ENCODE peak calls at places on chromosomes 3 and 15, in eight cellular contexts. One of them, this sample, is unnamed.

GRCh38 chr15:31365655-31366127 is 39.1 kb downstream of the KLF13 start:
- DNase-seq in GM12864: peak
- DNase-seq in fibroblast of lung: peak
- DNase-seq in A549: no peak
- DNase-seq in CD8-positive, alpha-beta T cell: peak
- DNase-seq in psoas muscle: peak
- DNase-seq in cardiac muscle cell: peak
- DNase-seq in right lobe of liver: peak
- DNase-seq in this sample: peak

GRCh38 chr3:41000471-41000870 is 198.8 kb upstream of the CTNNB1 start:
- DNase-seq in GM12864: no peak
- DNase-seq in fibroblast of lung: no peak
- DNase-seq in A549: no peak
- DNase-seq in CD8-positive, alpha-beta T cell: no peak
- DNase-seq in psoas muscle: no peak
- DNase-seq in cardiac muscle cell: peak
- DNase-seq in right lobe of liver: no peak
- DNase-seq in this sample: peak

GRCh38 chr3:125150525-125151436 is 61.8 kb downstream of the SLC12A8 start:
- DNase-seq in GM12864: no peak
- DNase-seq in fibroblast of lung: peak
- DNase-seq in A549: peak
- DNase-seq in CD8-positive, alpha-beta T cell: peak
- DNase-seq in psoas muscle: no peak
- DNase-seq in cardiac muscle cell: peak
- DNase-seq in right lobe of liver: no peak
- DNase-seq in this sample: no peak

GRCh38 chr3:36373084-36373483 is 7.2 kb upstream of the STAC start:
- DNase-seq in GM12864: no peak
- DNase-seq in fibroblast of lung: peak
- DNase-seq in A549: no peak
- DNase-seq in CD8-positive, alpha-beta T cell: no peak
- DNase-seq in psoas muscle: no peak
- DNase-seq in cardiac muscle cell: peak
- DNase-seq in right lobe of liver: no peak
- DNase-seq in this sample: peak

GRCh38 chr3:40292637-40293036 is 16.9 kb upstream of the EIF1B start:
- DNase-seq in GM12864: no peak
- DNase-seq in fibroblast of lung: no peak
- DNase-seq in A549: no peak
- DNase-seq in CD8-positive, alpha-beta T cell: no peak
- DNase-seq in psoas muscle: no peak
- DNase-seq in cardiac muscle cell: no peak
- DNase-seq in right lobe of liver: no peak
- DNase-seq in this sample: no peak

GRCh38 chr15:56038015-56038414 is 44.6 kb upstream of the NEDD4 start:
- DNase-seq in GM12864: no peak
- DNase-seq in fibroblast of lung: peak
- DNase-seq in A549: no peak
- DNase-seq in CD8-positive, alpha-beta T cell: no peak
- DNase-seq in psoas muscle: no peak
- DNase-seq in cardiac muscle cell: peak
- DNase-seq in right lobe of liver: no peak
- DNase-seq in this sample: peak

GRCh38 chr15:99424978-99425665 is 140.7 kb upstream of the MEF2A start:
- DNase-seq in GM12864: peak
- DNase-seq in fibroblast of lung: peak
- DNase-seq in A549: no peak
- DNase-seq in CD8-positive, alpha-beta T cell: peak
- DNase-seq in psoas muscle: peak
- DNase-seq in cardiac muscle cell: peak
- DNase-seq in right lobe of liver: peak
- DNase-seq in this sample: peak

GRCh38 chr15:95669146-95669922 is 661.2 kb upstream of the NR2F2 start:
- DNase-seq in GM12864: no peak
- DNase-seq in fibroblast of lung: no peak
- DNase-seq in A549: no peak
- DNase-seq in CD8-positive, alpha-beta T cell: no peak
- DNase-seq in psoas muscle: no peak
- DNase-seq in cardiac muscle cell: peak
- DNase-seq in right lobe of liver: peak
- DNase-seq in this sample: peak

GRCh38 chr3:5073374-5074085 is 48.6 kb upstream of the ARL8B start:
- DNase-seq in GM12864: no peak
- DNase-seq in fibroblast of lung: no peak
- DNase-seq in A549: no peak
- DNase-seq in CD8-positive, alpha-beta T cell: no peak
- DNase-seq in psoas muscle: no peak
- DNase-seq in cardiac muscle cell: no peak
- DNase-seq in right lobe of liver: no peak
- DNase-seq in this sample: no peak

GRCh38 chr3:178456942-178457341 is 79.3 kb upstream of the KCNMB2 start:
- DNase-seq in GM12864: no peak
- DNase-seq in fibroblast of lung: no peak
- DNase-seq in A549: no peak
- DNase-seq in CD8-positive, alpha-beta T cell: no peak
- DNase-seq in psoas muscle: no peak
- DNase-seq in cardiac muscle cell: no peak
- DNase-seq in right lobe of liver: no peak
- DNase-seq in this sample: no peak

GRCh38 chr3:129424185-129424841 is 4.1 kb downstream of the EFCAB12 start:
- DNase-seq in GM12864: peak
- DNase-seq in fibroblast of lung: no peak
- DNase-seq in A549: peak
- DNase-seq in CD8-positive, alpha-beta T cell: no peak
- DNase-seq in psoas muscle: no peak
- DNase-seq in cardiac muscle cell: peak
- DNase-seq in right lobe of liver: no peak
- DNase-seq in this sample: no peak

GRCh38 chr3:133367956-133368355 is 31.9 kb upstream of the BFSP2 start:
- DNase-seq in GM12864: no peak
- DNase-seq in fibroblast of lung: no peak
- DNase-seq in A549: no peak
- DNase-seq in CD8-positive, alpha-beta T cell: no peak
- DNase-seq in psoas muscle: no peak
- DNase-seq in cardiac muscle cell: no peak
- DNase-seq in right lobe of liver: no peak
- DNase-seq in this sample: no peak

DNA sequence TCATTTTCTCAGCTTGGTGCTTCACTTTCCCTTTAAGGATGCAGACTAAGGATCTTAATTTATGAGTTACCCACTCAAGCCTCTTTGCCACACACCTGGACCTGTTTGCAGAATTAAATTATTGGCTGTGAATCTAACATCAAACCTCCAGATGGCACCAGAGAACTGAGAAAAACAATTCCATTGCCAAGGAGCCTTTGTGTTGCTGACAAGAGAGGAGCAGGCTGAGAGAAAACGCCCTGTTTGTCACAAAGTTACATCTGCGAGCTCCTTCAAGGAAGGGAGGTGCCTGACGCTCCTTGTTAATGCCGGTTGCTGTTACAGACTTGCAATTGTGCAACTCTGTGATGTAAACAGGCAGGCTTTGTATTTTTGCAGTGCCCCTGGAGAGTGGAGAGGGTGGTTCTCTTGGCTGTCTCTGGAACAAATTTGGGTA is 36.3 kb upstream of the TMC3 start:
- DNase-seq in GM12864: no peak
- DNase-seq in fibroblast of lung: peak
- DNase-seq in A549: peak
- DNase-seq in CD8-positive, alpha-beta T cell: no peak
- DNase-seq in psoas muscle: peak
- DNase-seq in cardiac muscle cell: peak
- DNase-seq in right lobe of liver: no peak
- DNase-seq in this sample: peak
- TF ChIP-seq CTCF in GM12864: peak
- TF ChIP-seq CTCF in fibroblast of lung: peak
- TF ChIP-seq CTCF in A549: peak
- TF ChIP-seq CTCF in CD8-positive, alpha-beta T cell: peak
- TF ChIP-seq CTCF in psoas muscle: peak
- TF ChIP-seq CTCF in cardiac muscle cell: peak
- TF ChIP-seq CTCF in right lobe of liver: peak
- TF ChIP-seq CTCF in this sample: peak

GRCh38 chr15:28920781-28921331 is 35.1 kb downstream of the APBA2 start:
- DNase-seq in GM12864: no peak
- DNase-seq in fibroblast of lung: no peak
- DNase-seq in A549: no peak
- DNase-seq in CD8-positive, alpha-beta T cell: no peak
- DNase-seq in psoas muscle: no peak
- DNase-seq in cardiac muscle cell: no peak
- DNase-seq in right lobe of liver: no peak
- DNase-seq in this sample: no peak

GRCh38 chr15:28918141-28918983 is 32.6 kb downstream of the APBA2 start:
- DNase-seq in GM12864: no peak
- DNase-seq in fibroblast of lung: no peak
- DNase-seq in A549: peak
- DNase-seq in CD8-positive, alpha-beta T cell: no peak
- DNase-seq in psoas muscle: no peak
- DNase-seq in cardiac muscle cell: peak
- DNase-seq in right lobe of liver: no peak
- DNase-seq in this sample: no peak

GRCh38 chr15:28919201-28919627 is 33.4 kb downstream of the APBA2 start:
- DNase-seq in GM12864: no peak
- DNase-seq in fibroblast of lung: no peak
- DNase-seq in A549: peak
- DNase-seq in CD8-positive, alpha-beta T cell: peak
- DNase-seq in psoas muscle: no peak
- DNase-seq in cardiac muscle cell: no peak
- DNase-seq in right lobe of liver: no peak
- DNase-seq in this sample: no peak

GRCh38 chr15:28921336-28921735 is 35.6 kb downstream of the APBA2 start:
- DNase-seq in GM12864: no peak
- DNase-seq in fibroblast of lung: no peak
- DNase-seq in A549: no peak
- DNase-seq in CD8-positive, alpha-beta T cell: no peak
- DNase-seq in psoas muscle: no peak
- DNase-seq in cardiac muscle cell: no peak
- DNase-seq in right lobe of liver: no peak
- DNase-seq in this sample: no peak

DNA sequence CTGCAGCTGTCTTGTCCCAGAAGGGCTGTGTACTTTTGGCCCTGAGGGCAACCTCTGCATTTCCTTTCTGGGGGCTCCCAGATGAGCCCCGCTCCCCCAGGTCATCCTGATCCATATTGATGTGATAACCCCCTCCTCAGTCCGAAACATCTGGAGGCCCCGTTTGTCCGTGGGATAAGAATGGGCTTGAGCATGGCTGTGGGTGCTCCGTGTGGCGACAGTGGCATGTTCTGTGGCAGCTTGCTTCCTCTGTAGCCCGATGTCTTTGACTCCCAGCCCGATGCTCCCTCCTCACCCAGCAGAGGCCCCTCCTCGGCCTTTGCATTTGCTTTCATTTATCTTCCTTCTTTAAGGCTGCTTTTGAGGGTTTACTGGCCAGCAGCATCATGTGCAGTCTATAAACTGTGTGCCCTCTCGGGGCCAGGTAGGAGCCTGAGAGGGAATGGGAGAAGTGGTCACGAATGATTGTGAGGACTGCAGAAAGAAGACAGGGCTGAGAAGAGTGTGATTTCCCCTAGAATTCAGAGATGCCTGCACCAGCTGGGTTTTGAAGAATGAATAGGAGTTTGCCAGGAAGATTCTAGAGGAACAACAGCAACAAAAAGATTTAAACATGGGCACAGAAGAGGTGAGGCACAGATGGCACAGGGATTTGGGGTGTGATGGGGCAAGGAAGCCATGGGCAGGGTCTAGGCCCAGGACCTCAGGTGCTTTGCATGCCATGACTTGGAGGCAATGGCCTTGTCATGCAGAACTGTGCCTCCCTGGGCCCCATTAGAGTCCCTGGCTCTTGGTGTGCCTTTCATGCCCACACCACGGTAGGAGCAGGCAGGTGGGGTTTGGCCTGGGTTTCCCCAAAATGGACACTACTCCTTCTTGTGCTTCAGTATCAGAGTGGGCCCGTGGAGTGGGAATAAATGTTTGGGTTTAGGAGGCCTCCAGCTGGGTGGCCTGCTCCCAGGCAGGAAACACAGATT is 34.2 kb downstream of the APBA2 start:
- DNase-seq in GM12864: no peak
- DNase-seq in fibroblast of lung: no peak
- DNase-seq in A549: no peak
- DNase-seq in CD8-positive, alpha-beta T cell: no peak
- DNase-seq in psoas muscle: no peak
- DNase-seq in cardiac muscle cell: no peak
- DNase-seq in right lobe of liver: no peak
- DNase-seq in this sample: no peak
- H3K4me3 ChIP-seq in GM12864: no peak
- H3K4me3 ChIP-seq in fibroblast of lung: no peak
- H3K4me3 ChIP-seq in A549: peak
- H3K4me3 ChIP-seq in CD8-positive, alpha-beta T cell: peak
- H3K4me3 ChIP-seq in psoas muscle: no peak
- H3K4me3 ChIP-seq in cardiac muscle cell: no peak
- H3K4me3 ChIP-seq in right lobe of liver: no peak
- H3K4me3 ChIP-seq in this sample: no peak

GRCh38 chr3:11565932-11566331 is 77.8 kb downstream of the VGLL4 start:
- DNase-seq in GM12864: no peak
- DNase-seq in fibroblast of lung: no peak
- DNase-seq in A549: no peak
- DNase-seq in CD8-positive, alpha-beta T cell: no peak
- DNase-seq in psoas muscle: no peak
- DNase-seq in cardiac muscle cell: no peak
- DNase-seq in right lobe of liver: no peak
- DNase-seq in this sample: no peak
- TF ChIP-seq CTCF in GM12864: no peak
- TF ChIP-seq CTCF in fibroblast of lung: no peak
- TF ChIP-seq CTCF in A549: no peak
- TF ChIP-seq CTCF in CD8-positive, alpha-beta T cell: no peak
- TF ChIP-seq CTCF in psoas muscle: no peak
- TF ChIP-seq CTCF in cardiac muscle cell: no peak
- TF ChIP-seq CTCF in right lobe of liver: no peak
- TF ChIP-seq CTCF in this sample: no peak

GRCh38 chr3:30435950-30436349 is 170.5 kb upstream of the TGFBR2 start:
- DNase-seq in GM12864: no peak
- DNase-seq in fibroblast of lung: no peak
- DNase-seq in A549: no peak
- DNase-seq in CD8-positive, alpha-beta T cell: no peak
- DNase-seq in psoas muscle: no peak
- DNase-seq in cardiac muscle cell: no peak
- DNase-seq in right lobe of liver: no peak
- DNase-seq in this sample: no peak
- H3K4me3 ChIP-seq in GM12864: no peak
- H3K4me3 ChIP-seq in fibroblast of lung: no peak
- H3K4me3 ChIP-seq in A549: no peak
- H3K4me3 ChIP-seq in CD8-positive, alpha-beta T cell: peak
- H3K4me3 ChIP-seq in psoas muscle: peak
- H3K4me3 ChIP-seq in cardiac muscle cell: no peak
- H3K4me3 ChIP-seq in right lobe of liver: no peak
- H3K4me3 ChIP-seq in this sample: no peak

DNA sequence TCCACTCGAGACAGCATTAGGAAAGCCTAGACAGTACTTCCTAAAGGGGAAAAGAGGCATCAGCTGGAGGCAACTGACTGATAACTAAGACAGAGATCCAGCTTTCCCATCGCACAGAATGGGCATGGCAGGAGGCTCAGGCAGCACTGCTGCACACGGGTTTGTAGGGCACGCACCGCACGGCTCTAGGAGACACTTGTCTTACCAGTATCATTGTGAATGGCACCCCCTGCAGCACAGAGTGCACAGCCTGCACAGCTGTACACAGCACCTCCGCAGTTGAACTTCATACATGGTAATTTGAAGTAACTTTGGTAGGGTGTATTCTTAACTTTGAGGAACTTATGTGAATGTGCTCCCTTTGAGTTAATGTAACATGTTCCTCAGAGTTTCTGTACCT is 281.6 kb downstream of the PLCL2 start:
- DNase-seq in GM12864: no peak
- DNase-seq in fibroblast of lung: no peak
- DNase-seq in A549: no peak
- DNase-seq in CD8-positive, alpha-beta T cell: no peak
- DNase-seq in psoas muscle: no peak
- DNase-seq in cardiac muscle cell: no peak
- DNase-seq in right lobe of liver: no peak
- DNase-seq in this sample: no peak
- TF ChIP-seq CTCF in GM12864: no peak
- TF ChIP-seq CTCF in fibroblast of lung: no peak
- TF ChIP-seq CTCF in A549: no peak
- TF ChIP-seq CTCF in CD8-positive, alpha-beta T cell: no peak
- TF ChIP-seq CTCF in psoas muscle: no peak
- TF ChIP-seq CTCF in cardiac muscle cell: no peak
- TF ChIP-seq CTCF in right lobe of liver: no peak
- TF ChIP-seq CTCF in this sample: no peak

This sample was measured in astrocyte of the spinal cord.